ENCODE peak calls at places on chromosomes 5 and 9, in six cellular contexts. W is OCI-LY7, E is cardiac fibroblast, P is fibroblast of pulmonary artery, K is adrenal gland, M is omental fat pad. L is an unnamed sample.
A peak's percentile ranks its signal among the peaks of the same experiment; 100 is the strongest.

GRCh38 chr9:32584784-32585183 is 11.8 kb upstream of the NDUFB6 start:
- DNase-seq in W (no peak), E (no peak), P (no peak), K (no peak), M (no peak), L (no peak)

GRCh38 chr5:129172561-129172960 is 78.0 kb downstream of the ISOC1 start:
- DNase-seq in W (no peak), E (peak; percentile 74), P (peak; percentile 76), K (no peak), M (no peak), L (no peak)

GRCh38 chr9:88593537-88594185 is 58.7 kb downstream of the NXNL2 start:
- DNase-seq in W (peak; percentile 71), E (peak; percentile 84), P (peak; percentile 81), K (peak; percentile 69), M (no peak), L (no peak)

GRCh38 chr5:94802450-94802849 is 184.0 kb downstream of the SLF1 start:
- DNase-seq in W (peak; percentile 25), E (peak; percentile 3), P (peak; percentile 26), K (no peak), M (no peak), L (no peak)

GRCh38 chr9:19998823-19999455 is 210.1 kb upstream of the SLC24A2 start:
- DNase-seq in W (no peak), E (no peak), P (no peak), K (no peak), M (no peak), L (no peak)

GRCh38 chr5:148864113-148864841 is 37.9 kb downstream of the ADRB2 start:
- DNase-seq in W (no peak), E (peak; percentile 20), P (peak; percentile 44), K (no peak), M (no peak), L (no peak)

GRCh38 chr5:115873392-115873791 is 31.7 kb downstream of the AP3S1 start:
- DNase-seq in W (no peak), E (no peak), P (no peak), K (no peak), M (no peak), L (no peak)

GRCh38 chr5:157362982-157363381 is 97.0 kb upstream of the NIPAL4 start:
- DNase-seq in W (no peak), E (no peak), P (no peak), K (no peak), M (no peak), L (no peak)

GRCh38 chr9:8816361-8816760 is 1016.8 kb upstream of the DMAC1 start:
- DNase-seq in W (no peak), E (peak; percentile 0), P (no peak), K (no peak), M (no peak), L (no peak)

GRCh38 chr5:27702339-27702820 is 664.0 kb upstream of the CDH9 start:
- DNase-seq in W (no peak), E (peak; percentile 55), P (peak; percentile 58), K (peak; percentile 21), M (no peak), L (no peak)

GRCh38 chr9:19517202-19517942 is 108.6 kb downstream of the ACER2 start:
- DNase-seq in W (peak; percentile 2), E (no peak), P (peak; percentile 10), K (no peak), M (no peak), L (peak; percentile 26)

GRCh38 chr9:70021026-70021571 is 22.5 kb upstream of the MAMDC2 start:
- DNase-seq in W (no peak), E (peak; percentile 74), P (peak; percentile 84), K (no peak), M (no peak), L (no peak)

GRCh38 chr5:122933926-122934325 is 88.5 kb downstream of the SNX24 start:
- DNase-seq in W (no peak), E (no peak), P (no peak), K (no peak), M (no peak), L (no peak)

GRCh38 chr9:87464110-87464991 is 33.3 kb upstream of the DAPK1 start:
- DNase-seq in W (no peak), E (peak; percentile 79), P (peak; percentile 56), K (no peak), M (no peak), L (no peak)

GRCh38 chr9:11269036-11269435 is 656.2 kb upstream of the PTPRD start:
- DNase-seq in W (peak; percentile 11), E (peak; percentile 0), P (peak; percentile 0), K (no peak), M (no peak), L (no peak)

GRCh38 chr5:59007460-59008063 is 424.7 kb downstream of the RAB3C start:
- DNase-seq in W (peak; percentile 16), E (peak; percentile 63), P (peak; percentile 66), K (no peak), M (no peak), L (peak; percentile 12)

GRCh38 chr5:53479656-53480473 is 564 bp upstream of the FST start:
- DNase-seq in W (no peak), E (peak; percentile 78), P (peak; percentile 46), K (peak; percentile 39), M (peak; percentile 22), L (no peak)

GRCh38 chr9:117188394-117188793 is 226.5 kb downstream of the ASTN2 start:
- DNase-seq in W (no peak), E (no peak), P (no peak), K (no peak), M (no peak), L (no peak)

GRCh38 chr5:58314356-58315045 is 145.4 kb downstream of the PLK2 start:
- DNase-seq in W (no peak), E (no peak), P (no peak), K (no peak), M (no peak), L (no peak)

GRCh38 chr5:43315262-43315661 is 2.0 kb upstream of the HMGCS1 start:
- DNase-seq in W (no peak), E (no peak), P (peak; percentile 25), K (no peak), M (no peak), L (no peak)

DNA sequence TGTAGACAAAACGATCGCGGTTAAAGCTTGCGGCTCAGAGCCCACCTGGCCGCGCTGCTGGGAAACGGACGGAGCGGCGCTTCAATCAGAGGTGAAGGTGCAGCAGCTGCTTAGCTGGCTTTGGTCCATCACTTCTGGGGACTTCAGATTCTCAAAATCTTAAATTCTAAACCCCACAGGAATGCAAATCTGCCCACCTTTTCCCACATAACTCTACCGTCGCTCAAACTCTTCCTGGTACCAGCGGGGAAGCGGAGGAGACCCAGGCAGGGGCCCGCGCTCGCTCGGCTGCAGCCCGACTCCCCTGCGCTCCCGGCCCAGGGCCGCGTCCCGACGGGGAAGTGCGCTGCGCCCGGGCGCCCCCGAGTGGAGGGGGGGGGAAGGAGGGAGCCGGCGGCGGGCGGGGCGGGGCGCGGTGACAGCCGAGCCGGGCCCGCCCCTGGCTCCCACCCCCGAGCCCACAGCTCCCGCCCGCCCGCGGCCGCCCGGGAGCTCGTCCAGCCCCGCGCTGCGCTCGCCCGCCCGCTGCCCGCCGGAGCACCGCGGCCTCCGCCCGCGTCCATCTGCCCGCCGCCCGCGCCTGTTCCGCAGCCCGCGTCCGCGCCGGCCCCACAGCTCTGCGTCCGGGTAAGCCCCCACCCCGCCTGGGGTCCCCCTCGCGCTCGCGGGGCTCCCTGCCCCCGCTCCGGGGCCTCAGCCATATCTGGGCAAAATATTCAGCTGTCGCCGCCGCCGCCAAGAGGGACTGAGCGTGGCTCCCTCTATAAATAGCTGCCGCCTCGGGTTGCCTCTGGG is at the start of gene TMOD1:
- DNase-seq in W (no peak), E (peak; percentile 34), P (peak; percentile 15), K (peak; percentile 73), M (no peak), L (peak; percentile 77)
- TF ChIP-seq CTCF in W (no peak), E (no peak), P (no peak), K (no peak), M (no peak), L (no peak)

GRCh38 chr5:73365301-73365853 is 83.2 kb downstream of the FOXD1 start:
- DNase-seq in W (no peak), E (peak; percentile 32), P (peak; percentile 73), K (no peak), M (no peak), L (no peak)

GRCh38 chr5:73359395-73359794 is 89.2 kb downstream of the FOXD1 start:
- DNase-seq in W (no peak), E (no peak), P (no peak), K (no peak), M (no peak), L (no peak)

GRCh38 chr5:73367650-73368049 is 80.9 kb downstream of the FOXD1 start:
- DNase-seq in W (no peak), E (peak; percentile 32), P (peak; percentile 43), K (no peak), M (no peak), L (no peak)

GRCh38 chr5:73365990-73366667 is 82.4 kb downstream of the FOXD1 start:
- DNase-seq in W (no peak), E (no peak), P (no peak), K (no peak), M (no peak), L (no peak)

DNA sequence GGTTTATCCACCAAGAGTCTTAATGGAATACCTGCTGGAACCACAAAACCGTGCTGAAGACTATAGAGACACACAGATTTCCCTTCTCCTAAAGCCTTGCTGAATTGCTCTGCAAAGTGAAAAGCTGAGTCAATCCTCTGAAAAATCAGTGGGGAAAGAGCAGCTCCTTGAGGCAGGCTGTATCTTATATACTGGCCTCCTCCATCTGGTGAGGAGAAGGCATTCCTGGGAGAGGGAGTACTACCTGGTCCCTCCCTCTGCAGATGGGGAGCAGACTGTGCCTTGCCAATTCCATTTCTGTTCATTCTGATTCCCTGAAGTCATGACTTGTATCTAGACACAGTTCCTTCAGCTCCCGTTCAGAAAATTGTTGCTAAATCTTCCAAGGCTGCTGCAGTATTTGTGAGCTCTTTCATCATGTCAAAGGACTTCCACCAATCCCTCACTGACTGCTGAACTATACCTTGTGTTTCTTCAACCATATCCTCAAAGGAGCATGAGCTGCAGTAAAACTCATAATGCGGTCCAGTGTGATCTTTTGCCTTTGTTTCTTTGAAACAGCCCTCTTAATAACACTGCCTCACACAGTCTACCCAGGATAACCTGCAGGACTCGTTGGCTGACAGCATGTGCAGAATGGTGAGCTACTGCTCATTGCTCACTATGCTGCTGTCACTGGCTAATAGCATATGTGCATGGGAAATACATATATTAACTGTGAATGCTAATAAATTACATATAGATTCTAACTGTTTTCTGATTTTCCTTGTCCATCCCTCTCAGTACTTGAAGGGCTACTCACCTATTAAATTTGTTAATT is 84.5 kb downstream of the FOXD1 start:
- DNase-seq in W (no peak), E (peak; percentile 45), P (peak; percentile 83), K (no peak), M (no peak), L (no peak)
- TF ChIP-seq CTCF in W (no peak), E (peak; percentile 2), P (no peak), K (no peak), M (no peak), L (peak; percentile 21)

GRCh38 chr5:71782771-71783770 is 64.0 kb downstream of the CARTPT start:
- DNase-seq in W (peak; percentile 70), E (peak; percentile 85), P (peak; percentile 84), K (peak; percentile 84), M (peak; percentile 59), L (peak; percentile 21)
- TF ChIP-seq CTCF in W (peak; percentile 91), E (peak; percentile 88), P (peak; percentile 87), K (peak; percentile 85), M (no peak), L (peak; percentile 94)

DNA sequence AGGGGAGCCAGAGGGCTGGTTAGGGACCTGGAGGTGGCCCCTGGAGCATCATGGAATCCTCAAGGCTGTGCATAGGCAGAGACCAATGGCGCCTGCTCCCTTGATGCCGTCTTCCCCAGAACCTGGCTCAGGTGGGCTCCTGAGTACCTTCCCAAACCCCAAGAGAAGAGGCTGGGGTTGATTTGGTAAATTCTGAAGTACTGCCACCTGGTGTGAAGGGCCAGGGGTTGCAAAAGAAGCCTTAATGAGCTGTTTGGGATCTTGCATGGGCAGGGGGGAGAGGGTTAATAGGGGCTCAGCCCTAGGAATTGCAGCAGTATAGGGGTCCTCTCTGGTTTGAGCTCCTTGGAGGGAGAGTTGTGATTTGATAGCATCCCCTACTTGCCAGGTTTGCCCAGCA is 52.1 kb downstream of the CYSTM1 start:
- DNase-seq in W (no peak), E (no peak), P (no peak), K (no peak), M (no peak), L (no peak)
- TF ChIP-seq CTCF in W (peak; percentile 34), E (no peak), P (no peak), K (no peak), M (no peak), L (no peak)